ENCODE peak calls at places on chromosomes 12 and 14, in nine cellular contexts. Y is aorta; J is KBM-7; N is activated T-cell treated with anti-CD3 and anti-CD28 coated beads for 24 hours; A is activated T-helper 2 cell treated with anti-CD3 and anti-CD28 coated beads, Interferon-gamma antibody, Interleukin-2, Interleukin-4, amounts not matched to agents 10 μg/mL and 5 μg/mL and 100 μg/mL, durations not matched to agents 14 hours and 24 hours and 36 hours; I is activated CD4-positive, alpha-beta T cell treated with anti-CD3 and anti-CD28 coated beads, Interleukin-2, amount 50 U/mL, for 24 hours; U is myocyte; S is germinal center; D is fibroblast of lung. Q is an unnamed sample.

GRCh38 chr14:99885649-99885958 is 92.4 kb downstream of the EML1 start:
- DNase-seq in Y (no peak), I (no peak), S (no peak), U (no peak), A (no peak), J (no peak), D (no peak), N (no peak), Q (no peak)

GRCh38 chr12:79689041-79689476 is 1.7 kb downstream of the PAWR start:
- DNase-seq in I (no peak), D (no peak), J (no peak), A (no peak), S (peak), Y (no peak), U (no peak), N (no peak), Q (no peak)

GRCh38 chr12:95463019-95463418 is 10.9 kb upstream of the METAP2 start:
- DNase-seq in Y (no peak), I (no peak), A (no peak), U (no peak), J (no peak), N (no peak), S (no peak), D (no peak), Q (no peak)

GRCh38 chr14:70665448-70666363 is 24.0 kb downstream of the TTC9 start:
- DNase-seq in A (no peak), D (no peak), I (no peak), J (no peak), N (no peak), Y (no peak), U (peak), S (peak), Q (peak)

GRCh38 chr14:55356913-55357312 is 54.7 kb downstream of the ATG14 start:
- DNase-seq in S (no peak), J (no peak), U (no peak), D (no peak), N (no peak), I (no peak), Y (no peak), A (no peak), Q (no peak)

GRCh38 chr12:52499836-52500560 is 6.9 kb upstream of the KRT6A start:
- DNase-seq in I (no peak), D (peak), N (no peak), Y (no peak), A (no peak), U (no peak), J (no peak), S (no peak), Q (no peak)

GRCh38 chr12:29782285-29782820 is 1.4 kb downstream of the TMTC1 start:
- DNase-seq in Y (no peak), J (no peak), I (no peak), U (peak), A (no peak), D (peak), N (no peak), S (no peak), Q (peak)

GRCh38 chr14:26730929-26731618 is 133.2 kb upstream of the NOVA1 start:
- DNase-seq in D (peak), I (no peak), U (peak), S (no peak), A (no peak), Y (peak), J (peak), N (no peak), Q (no peak)

GRCh38 chr14:69268223-69268622 is 8.3 kb downstream of the GALNT16 start:
- DNase-seq in A (no peak), J (no peak), U (peak), N (no peak), Y (no peak), D (peak), S (no peak), I (no peak), Q (no peak)

GRCh38 chr14:93056166-93056839 is 59.4 kb downstream of the ITPK1 start:
- DNase-seq in J (no peak), D (no peak), A (no peak), U (peak), I (no peak), N (no peak), S (no peak), Y (no peak), Q (no peak)

GRCh38 chr12:19885092-19885813 is 446.0 kb downstream of the AEBP2 start:
- DNase-seq in A (no peak), N (no peak), S (no peak), U (no peak), D (peak), I (no peak), Y (no peak), J (no peak), Q (no peak)

GRCh38 chr14:61861320-61861865 is 99.2 kb downstream of the SNAPC1 start:
- DNase-seq in D (no peak), N (no peak), A (no peak), J (no peak), Y (no peak), U (no peak), S (no peak), I (no peak), Q (no peak)

GRCh38 chr14:62206456-62206855 is 444.2 kb downstream of the SNAPC1 start:
- DNase-seq in A (no peak), Y (no peak), D (peak), N (no peak), U (no peak), S (no peak), I (no peak), J (no peak), Q (peak)

GRCh38 chr14:69612014-69612758 is 790 bp downstream of the SUSD6 start:
- DNase-seq in N (no peak), I (no peak), Y (peak), A (no peak), S (peak), J (peak), U (peak), D (peak), Q (no peak)

GRCh38 chr14:64705406-64706118 is 1.3 kb downstream of the PLEKHG3 start:
- DNase-seq in U (no peak), J (peak), Y (peak), I (no peak), D (no peak), A (no peak), N (no peak), S (no peak), Q (peak)

GRCh38 chr14:86038401-86038985 is 508.5 kb downstream of the FLRT2 start:
- DNase-seq in N (no peak), Y (no peak), S (peak), A (peak), U (peak), J (peak), D (peak), I (no peak), Q (peak)

GRCh38 chr14:55417955-55418354 is 6.3 kb upstream of the ATG14 start:
- DNase-seq in U (no peak), D (no peak), Y (no peak), S (no peak), N (no peak), I (no peak), A (no peak), J (no peak), Q (no peak)

GRCh38 chr12:9692909-9693308 is 23.4 kb downstream of the CLEC2D start:
- DNase-seq in D (no peak), U (no peak), A (no peak), Y (no peak), I (no peak), S (no peak), J (no peak), N (no peak), Q (no peak)

Q was measured in mammary epithelial cell.